ENCODE peak calls at places on chromosomes 1 and 21, in four cellular contexts. One of them, this sample, is unnamed.

GRCh38 chr1:50700226-50701020 is 259.6 kb downstream of the FAF1 start:
- DNase-seq in GM12878: no peak
- DNase-seq in WTC11: peak
- DNase-seq in HepG2: no peak
- DNase-seq in this sample: no peak

GRCh38 chr21:37868896-37869295 is 47.4 kb downstream of the KCNJ6 start:
- DNase-seq in GM12878: no peak
- DNase-seq in WTC11: no peak
- DNase-seq in HepG2: no peak
- DNase-seq in this sample: no peak

GRCh38 chr1:1168451-1169411 is 4.9 kb upstream of the TTLL10 start:
- DNase-seq in HepG2: peak
- DNase-seq in GM12878: no peak
- DNase-seq in WTC11: peak
- DNase-seq in this sample: no peak

GRCh38 chr1:31073044-31073443 is 7.5 kb upstream of the PUM1 start:
- DNase-seq in WTC11: no peak
- DNase-seq in HepG2: no peak
- DNase-seq in GM12878: no peak
- DNase-seq in this sample: no peak

GRCh38 chr1:9628541-9629444 is 22.7 kb upstream of the PIK3CD start:
- DNase-seq in HepG2: no peak
- DNase-seq in WTC11: no peak
- DNase-seq in GM12878: peak
- DNase-seq in this sample: no peak

GRCh38 chr1:152502496-152503180 is 8.0 kb upstream of the LCE5A start:
- DNase-seq in HepG2: no peak
- DNase-seq in GM12878: no peak
- DNase-seq in WTC11: no peak
- DNase-seq in this sample: no peak

GRCh38 chr1:66730462-66730861 is 21.8 kb upstream of the DYNLT5 start:
- DNase-seq in HepG2: no peak
- DNase-seq in WTC11: no peak
- DNase-seq in GM12878: no peak
- DNase-seq in this sample: no peak

GRCh38 chr1:45014403-45015028 is 2.5 kb downstream of the UROD start:
- DNase-seq in WTC11: peak
- DNase-seq in GM12878: peak
- DNase-seq in HepG2: peak
- DNase-seq in this sample: peak

GRCh38 chr1:159879977-159880376 is 17.5 kb upstream of the VSIG8 start:
- DNase-seq in GM12878: no peak
- DNase-seq in HepG2: no peak
- DNase-seq in WTC11: no peak
- DNase-seq in this sample: peak

GRCh38 chr1:206557636-206558473 is 50.5 kb downstream of the RASSF5 start:
- DNase-seq in HepG2: no peak
- DNase-seq in WTC11: no peak
- DNase-seq in GM12878: no peak
- DNase-seq in this sample: no peak

GRCh38 chr1:111140680-111140967 is 601 bp downstream of the CEPT1 start:
- DNase-seq in WTC11: no peak
- DNase-seq in HepG2: peak
- DNase-seq in GM12878: no peak
- DNase-seq in this sample: peak

GRCh38 chr21:35791541-35792335 is 268.6 kb downstream of the SETD4 start:
- DNase-seq in GM12878: no peak
- DNase-seq in HepG2: no peak
- DNase-seq in WTC11: no peak
- DNase-seq in this sample: no peak

GRCh38 chr1:114456586-114456985 is 54.4 kb downstream of the TRIM33 start:
- DNase-seq in HepG2: no peak
- DNase-seq in WTC11: no peak
- DNase-seq in GM12878: no peak
- DNase-seq in this sample: no peak

GRCh38 chr21:21439761-21440160 is 441.6 kb downstream of the NCAM2 start:
- DNase-seq in GM12878: no peak
- DNase-seq in WTC11: no peak
- DNase-seq in HepG2: no peak
- DNase-seq in this sample: no peak

GRCh38 chr1:107991371-107992066 is 26.5 kb upstream of the VAV3 start:
- DNase-seq in HepG2: no peak
- DNase-seq in WTC11: no peak
- DNase-seq in GM12878: no peak
- DNase-seq in this sample: no peak

GRCh38 chr1:30058966-30059365 is 664.4 kb downstream of the MATN1 start:
- DNase-seq in HepG2: no peak
- DNase-seq in GM12878: no peak
- DNase-seq in WTC11: no peak
- DNase-seq in this sample: no peak

GRCh38 chr1:26302733-26303405 is 3.6 kb downstream of the UBXN11 start:
- DNase-seq in WTC11: no peak
- DNase-seq in GM12878: no peak
- DNase-seq in HepG2: no peak
- DNase-seq in this sample: no peak

GRCh38 chr1:156858959-156859522 is at the start of gene INSRR:
- DNase-seq in GM12878: no peak
- DNase-seq in WTC11: no peak
- DNase-seq in HepG2: no peak
- DNase-seq in this sample: peak

GRCh38 chr1:156862602-156863599 is 2.2 kb downstream of the NTRK1 start:
- DNase-seq in WTC11: no peak
- DNase-seq in GM12878: no peak
- DNase-seq in HepG2: no peak
- DNase-seq in this sample: peak

GRCh38 chr1:156860113-156860638 is 489 bp upstream of the NTRK1 start:
- DNase-seq in WTC11: peak
- DNase-seq in HepG2: no peak
- DNase-seq in GM12878: no peak
- DNase-seq in this sample: peak

GRCh38 chr1:156859523-156860112 is 701 bp upstream of the INSRR start:
- DNase-seq in WTC11: no peak
- DNase-seq in HepG2: no peak
- DNase-seq in GM12878: no peak
- DNase-seq in this sample: no peak

GRCh38 chr1:156860639-156861423 is at the start of gene NTRK1:
- DNase-seq in HepG2: no peak
- DNase-seq in GM12878: no peak
- DNase-seq in WTC11: peak
- DNase-seq in this sample: peak
- TF ChIP-seq CBFB in HepG2: no peak
- TF ChIP-seq CBFB in GM12878: no peak
- TF ChIP-seq CBFB in WTC11: no peak
- TF ChIP-seq CBFB in this sample: no peak

DNA sequence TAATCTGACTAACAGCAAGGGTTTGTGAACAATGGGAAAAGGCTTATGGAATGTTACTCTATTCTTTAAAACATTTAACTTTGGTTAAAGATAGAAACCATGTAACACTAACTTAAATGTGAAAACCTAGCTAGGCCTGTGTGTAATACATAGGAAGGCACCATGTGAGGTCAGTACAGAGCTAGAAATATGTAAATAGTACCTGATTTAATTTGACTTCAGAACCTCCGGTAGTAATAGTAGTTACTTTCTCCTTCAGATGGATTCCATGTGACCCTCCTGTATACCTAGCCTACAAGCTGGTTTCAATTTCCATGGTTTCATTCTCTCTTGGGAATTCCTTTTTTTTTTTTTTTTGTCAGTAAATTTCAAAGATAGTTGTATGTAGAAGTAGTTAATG is 1.3 kb downstream of the MTF2 start:
- DNase-seq in GM12878: peak
- DNase-seq in HepG2: peak
- DNase-seq in WTC11: no peak
- DNase-seq in this sample: peak
- TF ChIP-seq CBFB in GM12878: no peak
- TF ChIP-seq CBFB in HepG2: no peak
- TF ChIP-seq CBFB in WTC11: no peak
- TF ChIP-seq CBFB in this sample: no peak

DNA sequence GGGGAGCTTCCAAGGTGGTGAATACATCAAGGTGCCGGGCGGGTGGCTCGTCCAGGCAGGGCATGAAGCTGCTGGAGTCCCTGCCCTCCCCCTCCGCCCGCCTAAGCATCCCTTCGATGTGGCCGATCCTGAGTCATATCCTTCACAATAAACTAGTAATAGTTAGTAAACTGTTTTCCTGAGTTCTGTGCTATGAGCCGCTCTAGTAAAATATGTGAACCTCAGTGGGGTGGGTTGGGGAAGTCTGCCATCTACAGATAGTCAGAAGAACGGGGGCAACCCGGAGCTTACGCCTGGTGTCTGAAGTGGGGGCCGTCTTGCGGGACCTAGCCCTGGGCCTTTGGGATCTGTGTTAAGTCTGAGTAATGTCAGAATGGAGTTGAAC is 21.6 kb downstream of the C2CD2 start:
- DNase-seq in WTC11: no peak
- DNase-seq in HepG2: no peak
- DNase-seq in GM12878: no peak
- DNase-seq in this sample: peak
- TF ChIP-seq CBFB in WTC11: no peak
- TF ChIP-seq CBFB in HepG2: no peak
- TF ChIP-seq CBFB in GM12878: no peak
- TF ChIP-seq CBFB in this sample: no peak

GRCh38 chr1:24939657-24940193 is 9.6 kb upstream of the RUNX3 start:
- DNase-seq in HepG2: no peak
- DNase-seq in GM12878: no peak
- DNase-seq in WTC11: no peak
- DNase-seq in this sample: no peak
- TF ChIP-seq CBFB in HepG2: no peak
- TF ChIP-seq CBFB in GM12878: no peak
- TF ChIP-seq CBFB in WTC11: no peak
- TF ChIP-seq CBFB in this sample: no peak

This sample was measured in K562.